ENCODE peak calls at places on chromosome 13, in four cellular contexts. H, A, V and S are unnamed samples.
A peak's percentile ranks its signal among the peaks of the same experiment; 100 is the strongest.

GRCh38 chr13:103243495-103243894 is 177.3 kb upstream of the SLC10A2 start:
- DNase-seq in H (no peak), V (no peak), A (no peak), S (no peak)

GRCh38 chr13:44280461-44280860 is 93.2 kb upstream of the SERP2 start:
- DNase-seq in A (no peak), V (no peak), H (no peak), S (no peak)

GRCh38 chr13:83845121-83845520 is 37.2 kb downstream of the SLITRK1 start:
- DNase-seq in H (no peak), A (no peak), V (no peak), S (no peak)

GRCh38 chr13:84126671-84127171 is 244.4 kb upstream of the SLITRK1 start:
- DNase-seq in A (peak; percentile 65), V (no peak), H (no peak), S (peak; percentile 56)

GRCh38 chr13:83890358-83890757 is 8.1 kb upstream of the SLITRK1 start:
- DNase-seq in A (no peak), V (no peak), H (no peak), S (no peak)

GRCh38 chr13:110030394-110030928 is 244.1 kb upstream of the IRS2 start:
- DNase-seq in H (no peak), V (no peak), A (no peak), S (no peak)

GRCh38 chr13:102951808-102952207 is 106.0 kb downstream of the ERCC5 start:
- DNase-seq in H (no peak), V (no peak), A (no peak), S (no peak)

GRCh38 chr13:98508280-98509074 is 68.4 kb downstream of the STK24 start:
- DNase-seq in H (no peak), V (no peak), A (no peak), S (no peak)

GRCh38 chr13:19586904-19587634 is 25.7 kb upstream of the TPTE2 start:
- DNase-seq in V (no peak), H (no peak), A (no peak), S (no peak)

GRCh38 chr13:63693696-63694095 is 2278.0 kb upstream of the PCDH20 start:
- DNase-seq in A (no peak), H (no peak), V (no peak), S (no peak)

GRCh38 chr13:91632071-91632470 is 233.7 kb downstream of the GPC5 start:
- DNase-seq in A (no peak), V (no peak), H (no peak), S (no peak)

GRCh38 chr13:109869312-109870237 is 83.2 kb upstream of the IRS2 start:
- DNase-seq in V (no peak), H (no peak), A (peak; percentile 88), S (no peak)

GRCh38 chr13:113410472-113411201 is 42.7 kb downstream of the ADPRHL1 start:
- DNase-seq in A (no peak), V (no peak), H (no peak), S (no peak)

GRCh38 chr13:25249001-25249543 is 38.2 kb downstream of the MTMR6 start:
- DNase-seq in A (peak; percentile 31), H (peak; percentile 58), V (peak; percentile 91), S (no peak)

GRCh38 chr13:105908581-105908980 is 626.9 kb downstream of the EFNB2 start:
- DNase-seq in H (no peak), A (no peak), V (no peak), S (no peak)

GRCh38 chr13:46386996-46387851 is at the start of gene RUBCNL:
- DNase-seq in H (peak; percentile 65), V (no peak), A (peak; percentile 34), S (no peak)

GRCh38 chr13:69306766-69307165 is 800.9 kb upstream of the ATXN8OS start:
- DNase-seq in V (no peak), A (peak; percentile 13), H (no peak), S (no peak)

GRCh38 chr13:55038230-55038629 is 2009.6 kb downstream of the OLFM4 start:
- DNase-seq in A (no peak), H (no peak), V (no peak), S (no peak)

GRCh38 chr13:111484129-111484925 is 163.9 kb downstream of the TEX29 start:
- DNase-seq in H (no peak), A (peak; percentile 93), V (no peak), S (no peak)

GRCh38 chr13:111975539-111976473 is 91.1 kb upstream of the SOX1 start:
- DNase-seq in V (no peak), A (no peak), H (no peak), S (no peak)

GRCh38 chr13:28718186-28718537 is 608 bp downstream of the SLC46A3 start:
- DNase-seq in V (peak; percentile 38), H (no peak), A (no peak), S (no peak)

GRCh38 chr13:90276208-90276607 is 1071.3 kb upstream of the MIR17HG start:
- DNase-seq in A (no peak), V (no peak), H (no peak), S (no peak)

GRCh38 chr13:93775507-93776108 is 549.0 kb downstream of the GPC6 start:
- DNase-seq in V (no peak), H (no peak), A (no peak), S (no peak)

GRCh38 chr13:112968380-112968909 is 569 bp upstream of the MCF2L start:
- DNase-seq in V (no peak), A (peak; percentile 91), H (peak; percentile 69), S (no peak)

GRCh38 chr13:44267966-44268365 is 105.7 kb upstream of the SERP2 start:
- DNase-seq in H (no peak), V (no peak), A (no peak), S (no peak)

GRCh38 chr13:74886496-74886895 is 595.5 kb downstream of the TBC1D4 start:
- DNase-seq in V (no peak), A (no peak), H (no peak), S (no peak)